ENCODE peak calls at places on chromosome 19, in ten cellular contexts. A is endothelial cell of umbilical vein, Z is uterus, B is Peyer's patch, T is fibroblast of lung, P is breast epithelium, Q is dorsolateral prefrontal cortex, C is IMR-90, E is lower lobe of right lung, L is left lung. V is an unnamed sample.

GRCh38 chr19:2618611-2619010 is 83.9 kb downstream of the GNG7 start:
- DNase-seq in A (peak; percentile 29), Z (no peak), B (peak; percentile 86), T (peak; percentile 75), P (no peak), Q (no peak), C (peak; percentile 28), E (peak; percentile 96), L (peak; percentile 91), V (no peak)

GRCh38 chr19:45450042-45450380 is 17.8 kb upstream of the FOSB start:
- DNase-seq in A (peak; percentile 32), Z (no peak), B (no peak), T (no peak), P (no peak), Q (no peak), C (no peak), E (no peak), L (no peak), V (no peak)

GRCh38 chr19:47240996-47241918 is 10.3 kb upstream of the BBC3 start:
- DNase-seq in A (peak; percentile 72), Z (peak; percentile 86), B (peak; percentile 85), T (peak; percentile 77), P (peak; percentile 78), Q (peak; percentile 82), C (peak; percentile 79), E (peak; percentile 83), L (peak; percentile 79), V (peak; percentile 68)

GRCh38 chr19:39325778-39326680 is 5.4 kb upstream of the LRFN1 start:
- DNase-seq in A (no peak), Z (no peak), B (no peak), T (no peak), P (no peak), Q (no peak), C (peak; percentile 7), E (no peak), L (no peak), V (peak; percentile 9)

GRCh38 chr19:3503036-3503572 is 2.6 kb upstream of the DOHH start:
- DNase-seq in A (no peak), Z (no peak), B (no peak), T (peak; percentile 45), P (no peak), Q (no peak), C (peak; percentile 78), E (no peak), L (no peak), V (no peak)

GRCh38 chr19:1855040-1855827 is 7.0 kb upstream of the REXO1 start:
- DNase-seq in A (peak; percentile 84), Z (peak; percentile 66), B (peak; percentile 91), T (peak; percentile 65), P (peak; percentile 93), Q (peak; percentile 81), C (peak; percentile 85), E (peak; percentile 94), L (peak; percentile 92), V (peak; percentile 81)

GRCh38 chr19:49061445-49061844 is 3.2 kb downstream of the NTF4 start:
- DNase-seq in A (no peak), Z (no peak), B (no peak), T (no peak), P (no peak), Q (no peak), C (no peak), E (no peak), L (no peak), V (no peak)

GRCh38 chr19:17333611-17334413 is 843 bp downstream of the ANO8 start:
- DNase-seq in A (no peak), Z (no peak), B (peak; percentile 67), T (peak; percentile 85), P (no peak), Q (no peak), C (peak; percentile 80), E (no peak), L (no peak), V (peak; percentile 78)

GRCh38 chr19:17112700-17113099 is 37.1 kb downstream of the MYO9B start:
- DNase-seq in A (no peak), Z (no peak), B (no peak), T (no peak), P (no peak), Q (no peak), C (no peak), E (peak; percentile 68), L (peak; percentile 73), V (no peak)

GRCh38 chr19:50317115-50317514 is 12.1 kb downstream of the KCNC3 start:
- DNase-seq in A (no peak), Z (no peak), B (no peak), T (no peak), P (no peak), Q (no peak), C (no peak), E (no peak), L (no peak), V (no peak)

GRCh38 chr19:50313812-50314536 is 15.2 kb downstream of the KCNC3 start:
- DNase-seq in A (no peak), Z (no peak), B (no peak), T (no peak), P (no peak), Q (no peak), C (no peak), E (no peak), L (no peak), V (no peak)

GRCh38 chr19:50318438-50318837 is 10.7 kb downstream of the KCNC3 start:
- DNase-seq in A (no peak), Z (no peak), B (no peak), T (no peak), P (no peak), Q (no peak), C (no peak), E (no peak), L (no peak), V (no peak)

GRCh38 chr19:50314724-50315700 is 14.2 kb downstream of the KCNC3 start:
- DNase-seq in A (no peak), Z (no peak), B (no peak), T (no peak), P (no peak), Q (peak; percentile 45), C (no peak), E (no peak), L (no peak), V (no peak)

DNA sequence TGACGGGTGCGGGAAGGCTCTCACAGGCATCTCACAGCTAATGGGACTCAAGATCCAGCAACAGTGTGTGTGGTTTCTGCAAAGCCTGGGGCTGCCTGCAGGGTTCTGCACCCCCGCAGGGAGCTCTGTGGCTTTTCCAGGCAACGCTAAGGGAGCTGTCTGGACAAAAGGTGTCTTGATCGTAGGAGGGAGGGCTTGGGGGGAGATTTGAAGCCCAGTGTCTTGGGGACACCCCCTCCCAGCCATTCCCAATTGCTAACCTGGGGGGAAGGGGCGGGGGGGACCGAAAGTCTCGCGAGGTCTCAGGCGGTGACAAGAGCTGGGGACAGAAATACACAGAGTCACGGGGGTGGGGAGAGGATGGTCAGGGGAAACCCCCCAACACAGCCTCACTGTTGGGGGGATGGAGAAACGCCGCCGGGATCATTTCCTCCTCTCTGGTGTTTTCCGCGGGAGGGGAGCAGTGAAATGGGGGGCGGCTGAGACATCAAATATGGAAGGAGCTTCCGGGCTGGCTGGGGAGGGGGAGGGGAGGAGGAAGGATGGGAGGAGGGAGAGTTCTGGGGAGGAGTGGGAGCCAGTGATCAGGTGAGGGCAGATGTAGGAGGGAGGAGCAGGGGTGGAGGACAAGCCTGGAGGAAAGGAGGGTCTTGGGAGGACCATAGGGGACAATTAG is 13.3 kb downstream of the KCNC3 start:
- DNase-seq in A (no peak), Z (no peak), B (no peak), T (no peak), P (no peak), Q (peak; percentile 58), C (no peak), E (no peak), L (no peak), V (no peak)
- H3K27ac ChIP-seq in A (no peak overlapping the region), Z (no peak overlapping the region), B (no peak overlapping the region), T (no peak overlapping the region), P (no peak overlapping the region), Q (peak overlapping the region; percentile 67), C (no peak overlapping the region), E (no peak overlapping the region), L (no peak overlapping the region), V (no peak overlapping the region)

DNA sequence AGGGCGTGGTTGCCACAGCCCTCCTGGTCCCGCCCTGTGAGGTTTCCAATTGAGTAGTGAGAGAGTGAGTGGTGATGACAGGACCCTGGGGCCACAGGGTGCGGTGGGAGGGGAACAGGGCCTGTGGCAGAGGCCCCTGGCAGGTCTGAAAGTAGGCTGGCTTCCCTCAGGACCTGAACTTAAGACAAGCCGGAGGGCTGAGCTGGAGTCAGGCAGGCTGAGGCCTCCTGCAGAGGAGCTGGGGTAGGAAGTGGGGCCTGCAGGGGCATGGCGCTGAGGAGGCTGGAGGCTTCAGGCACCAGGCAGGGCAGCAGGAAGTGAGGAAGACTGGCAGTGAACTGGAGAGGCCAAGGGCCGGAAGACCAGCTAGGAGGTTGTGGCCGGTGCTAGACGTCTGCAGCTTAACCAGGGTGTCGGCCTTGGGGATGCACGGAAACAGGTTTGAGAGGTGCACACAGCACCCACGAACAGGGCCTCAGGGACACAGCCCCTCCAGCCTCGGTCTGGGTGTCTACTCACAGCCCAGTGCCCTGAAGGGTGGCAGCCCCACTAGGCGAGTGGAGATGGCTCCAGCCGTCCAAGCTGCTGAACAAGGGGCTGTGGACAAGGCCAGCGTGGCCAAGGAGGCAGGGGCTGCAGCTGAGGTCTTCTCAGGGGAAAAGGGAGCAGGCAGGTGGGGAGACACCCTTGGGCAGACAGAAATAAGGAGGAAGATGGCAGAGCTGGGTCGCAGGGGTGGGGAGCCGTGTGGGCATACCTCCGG is 17.8 kb downstream of the POP4 start:
- DNase-seq in A (no peak), Z (no peak), B (no peak), T (no peak), P (no peak), Q (no peak), C (no peak), E (peak; percentile 25), L (no peak), V (no peak)
- H3K4me3 ChIP-seq in A (no peak overlapping the region), Z (no peak overlapping the region), B (no peak overlapping the region), T (no peak overlapping the region), P (no peak overlapping the region), Q (no peak overlapping the region), C (no peak overlapping the region), E (no peak overlapping the region), L (no peak overlapping the region), V (no peak overlapping the region)

DNA sequence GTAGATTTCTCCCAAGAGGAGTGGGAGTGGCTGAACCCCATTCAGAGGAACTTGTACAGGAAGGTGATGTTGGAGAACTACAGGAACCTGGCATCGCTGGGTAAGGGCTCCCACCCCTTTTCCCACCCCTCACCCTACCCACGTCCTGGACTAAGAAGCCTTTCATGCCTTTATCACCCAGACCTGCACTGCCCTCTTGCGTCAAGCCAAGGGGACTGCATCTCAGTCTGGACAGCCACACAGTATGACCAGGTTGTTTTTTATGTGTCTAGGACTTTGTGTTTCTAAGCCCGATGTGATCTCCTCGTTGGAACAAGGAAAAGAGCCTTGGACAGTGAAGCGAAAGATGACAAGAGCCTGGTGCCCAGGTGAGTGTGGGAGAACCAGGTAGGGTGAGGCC is 8.8 kb downstream of the ZFP28 start:
- DNase-seq in A (no peak), Z (no peak), B (no peak), T (no peak), P (no peak), Q (no peak), C (no peak), E (no peak), L (no peak), V (no peak)
- TF ChIP-seq CTCF in A (peak; percentile 2), Z (no peak), B (no peak), T (no peak), P (no peak), Q (no peak), C (no peak), E (no peak), L (no peak), V (peak; percentile 39)

DNA sequence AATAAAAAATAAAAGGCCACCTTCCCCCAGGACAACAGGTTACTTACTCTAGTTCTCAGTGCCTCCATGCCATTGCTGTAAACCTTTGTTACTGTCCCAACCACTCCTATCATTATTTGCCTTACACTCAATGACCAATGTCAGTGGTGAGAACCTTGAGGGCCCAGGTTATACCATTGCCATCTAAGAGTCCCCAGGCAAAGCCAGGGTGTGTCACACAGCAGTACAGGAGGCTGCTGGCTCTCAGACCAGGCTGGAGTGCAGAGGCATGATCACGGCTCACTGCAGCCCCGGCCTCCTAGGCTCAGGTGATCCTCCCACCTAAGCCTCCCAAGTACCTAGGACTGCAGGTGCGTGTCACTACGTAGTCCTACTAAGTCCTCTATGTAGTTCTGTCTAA is 6.1 kb downstream of the ELAVL1 start:
- DNase-seq in A (no peak), Z (no peak), B (no peak), T (no peak), P (no peak), Q (no peak), C (no peak), E (no peak), L (no peak), V (no peak)
- H3K27ac ChIP-seq in A (no peak overlapping the region), Z (no peak overlapping the region), B (no peak overlapping the region), T (no peak overlapping the region), P (no peak overlapping the region), Q (no peak overlapping the region), C (no peak overlapping the region), E (no peak overlapping the region), L (no peak overlapping the region), V (no peak overlapping the region)